ENCODE peak calls at places on chromosomes 6 and 20, in four cellular contexts. G, N, A and Q are unnamed samples.

GRCh38 chr6:118787746-118788419 is 106.1 kb upstream of the ASF1A start:
- DNase-seq in G (no peak), N (no peak), A (no peak), Q (no peak)

GRCh38 chr20:2289475-2289874 is 6.3 kb upstream of the TGM3 start:
- DNase-seq in G (no peak), N (no peak), A (peak), Q (peak)

GRCh38 chr20:33796263-33796906 is 14.8 kb upstream of the CHMP4B start:
- DNase-seq in G (no peak), N (no peak), A (no peak), Q (no peak)

GRCh38 chr20:60314727-60315126 is 356.5 kb downstream of the CDH26 start:
- DNase-seq in G (no peak), N (no peak), A (no peak), Q (no peak)

GRCh38 chr20:23873370-23874015 is 6.1 kb downstream of the CST5 start:
- DNase-seq in G (no peak), N (no peak), A (no peak), Q (no peak)

GRCh38 chr20:44006578-44006977 is 91.9 kb downstream of the TOX2 start:
- DNase-seq in G (no peak), N (peak), A (no peak), Q (no peak)

GRCh38 chr6:37783025-37783825 is 36.3 kb upstream of the ZFAND3 start:
- DNase-seq in G (no peak), N (no peak), A (no peak), Q (no peak)

GRCh38 chr20:56222945-56223344 is 25.6 kb upstream of the MC3R start:
- DNase-seq in G (no peak), N (no peak), A (no peak), Q (no peak)

GRCh38 chr6:166494757-166495486 is 91.6 kb downstream of the RAMACL start:
- DNase-seq in G (no peak), N (no peak), A (no peak), Q (no peak)

GRCh38 chr6:132322398-132322797 is 78.9 kb downstream of the MOXD1 start:
- DNase-seq in G (no peak), N (no peak), A (no peak), Q (no peak)

GRCh38 chr6:33105386-33105785 is 29.6 kb downstream of the HLA-DPB1 start:
- DNase-seq in G (no peak), N (no peak), A (no peak), Q (no peak)

GRCh38 chr20:40689943-40690835 is 1.2 kb upstream of the MAFB start:
- DNase-seq in G (peak), N (peak), A (no peak), Q (peak)

GRCh38 chr6:127971945-127972391 is 71.1 kb upstream of the THEMIS start:
- DNase-seq in G (no peak), N (no peak), A (no peak), Q (no peak)

GRCh38 chr6:28537509-28538140 is 11.9 kb downstream of the GPX5 start:
- DNase-seq in G (no peak), N (no peak), A (peak), Q (no peak)

GRCh38 chr6:7169296-7169721 is 61.5 kb downstream of the RREB1 start:
- DNase-seq in G (no peak), N (no peak), A (no peak), Q (no peak)

GRCh38 chr6:34560366-34561226 is 4.5 kb upstream of the SPDEF start:
- DNase-seq in G (no peak), N (peak), A (no peak), Q (no peak)

GRCh38 chr6:109381007-109381746 is 1.1 kb downstream of the CD164 start:
- DNase-seq in G (no peak), N (no peak), A (no peak), Q (no peak)

GRCh38 chr20:51365670-51366069 is 176.8 kb downstream of the NFATC2 start:
- DNase-seq in G (no peak), N (no peak), A (no peak), Q (no peak)

GRCh38 chr6:38632490-38632889 is 7.2 kb downstream of the BTBD9 start:
- DNase-seq in G (no peak), N (no peak), A (no peak), Q (no peak)

GRCh38 chr20:60729119-60729900 is 522.8 kb upstream of the CDH4 start:
- DNase-seq in G (no peak), N (no peak), A (no peak), Q (no peak)

GRCh38 chr6:75611702-75612375 is 10.2 kb downstream of the SENP6 start:
- DNase-seq in G (no peak), N (no peak), A (no peak), Q (peak)

GRCh38 chr20:63102720-63103375 is 96.1 kb upstream of the BHLHE23 start:
- DNase-seq in G (peak), N (no peak), A (no peak), Q (peak)

GRCh38 chr6:42520786-42521607 is 42.8 kb upstream of the UBR2 start:
- DNase-seq in G (no peak), N (no peak), A (peak), Q (no peak)

GRCh38 chr6:41040911-41041536 is 1.2 kb upstream of the TSPO2 start:
- DNase-seq in G (no peak), N (no peak), A (no peak), Q (no peak)

GRCh38 chr6:170111141-170111664 is 179.7 kb downstream of the DLL1 start:
- DNase-seq in G (no peak), N (no peak), A (no peak), Q (no peak)

GRCh38 chr20:46230811-46231282 is 77.5 kb downstream of the CDH22 start:
- DNase-seq in G (no peak), N (peak), A (no peak), Q (no peak)
- TF ChIP-seq SPI1 in G (no peak), N (no peak), A (no peak), Q (no peak)

GRCh38 chr6:140537834-140538680 is 1163.6 kb upstream of the CITED2 start:
- DNase-seq in G (no peak), N (no peak), A (no peak), Q (no peak)
- TF ChIP-seq SPI1 in G (no peak), N (no peak), A (no peak), Q (no peak)

DNA sequence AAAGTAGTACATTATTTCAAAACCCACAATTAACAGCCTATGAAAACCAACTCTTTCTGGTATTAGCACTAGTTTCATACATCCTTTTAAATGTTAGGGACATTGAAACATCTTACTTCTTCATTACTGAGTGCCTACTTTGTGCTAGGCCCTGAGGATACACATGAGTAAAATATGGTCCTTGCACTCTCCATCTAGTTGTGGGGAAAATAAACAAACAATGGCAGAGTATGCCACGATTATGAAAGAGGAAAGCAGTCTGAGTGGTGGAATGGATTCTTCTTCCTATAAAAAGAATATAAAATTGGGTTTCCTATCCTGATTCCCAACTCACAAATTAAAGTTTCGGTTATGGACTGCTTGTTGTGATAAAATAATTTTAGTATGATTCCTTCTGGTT is 84.9 kb downstream of the ATXN1 start:
- DNase-seq in G (no peak), N (no peak), A (no peak), Q (no peak)
- TF ChIP-seq SPI1 in G (no peak), N (no peak), A (no peak), Q (no peak)

GRCh38 chr20:12410783-12411182 is 493.1 kb downstream of the BTBD3 start:
- DNase-seq in G (no peak), N (no peak), A (no peak), Q (no peak)
- TF ChIP-seq SPI1 in G (no peak), N (no peak), A (no peak), Q (no peak)

GRCh38 chr6:52670502-52671409 is at the start of gene TMEM14A:
- DNase-seq in G (peak), N (peak), A (peak), Q (peak)
- TF ChIP-seq SPI1 in G (no peak), N (no peak), A (no peak), Q (no peak)

DNA sequence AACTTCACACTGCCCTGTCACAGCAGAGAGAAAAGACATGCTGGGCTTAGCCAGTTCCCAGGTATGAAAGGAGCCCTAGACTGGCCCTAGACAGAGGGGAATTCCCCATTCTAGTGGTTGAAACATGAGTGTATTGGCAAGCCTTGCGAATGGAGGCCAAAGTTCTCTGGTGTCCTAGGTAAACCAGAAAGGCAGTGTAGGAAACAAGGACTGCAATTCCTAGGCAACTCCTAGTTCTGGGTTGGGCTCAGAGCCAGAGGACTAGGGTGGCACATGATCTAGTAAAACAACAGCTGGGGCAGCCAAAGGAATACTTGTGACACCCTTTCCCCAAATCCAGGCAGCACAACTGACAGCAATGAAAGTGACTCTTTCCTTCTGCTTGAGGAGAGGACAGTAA is 265.0 kb upstream of the EPHA7 start:
- DNase-seq in G (no peak), N (no peak), A (no peak), Q (no peak)
- TF ChIP-seq SPI1 in G (no peak), N (no peak), A (no peak), Q (no peak)

GRCh38 chr20:37977786-37978185 is 55.5 kb downstream of the TTI1 start:
- DNase-seq in G (no peak), N (no peak), A (no peak), Q (no peak)
- TF ChIP-seq SPI1 in G (no peak), N (no peak), A (no peak), Q (no peak)